ENCODE peak calls at places on chromosomes 2 and 18, in eight cellular contexts. R, H, E, Q, O, A, C and T are unnamed samples.

GRCh38 chr18:22391571-22392359 is 25.9 kb downstream of the CTAGE1 start:
- DNase-seq in R (peak; percentile 90), H (no peak), E (no peak), Q (peak; percentile 77), O (no peak), A (peak; percentile 89), C (no peak), T (peak; percentile 67)

GRCh38 chr18:49321800-49322461 is 138.5 kb downstream of the DYM start:
- DNase-seq in R (peak; percentile 64), H (no peak), E (no peak), Q (no peak), O (no peak), A (no peak), C (no peak), T (no peak)

GRCh38 chr2:188884051-188884450 is 90.1 kb upstream of the COL3A1 start:
- DNase-seq in R (peak; percentile 47), H (no peak), E (no peak), Q (no peak), O (no peak), A (no peak), C (no peak), T (no peak)

GRCh38 chr18:58046794-58047555 is 2.9 kb downstream of the NEDD4L start:
- DNase-seq in R (no peak), H (no peak), E (no peak), Q (no peak), O (no peak), A (peak; percentile 68), C (no peak), T (no peak)

GRCh38 chr2:115609978-115610377 is 1167.5 kb downstream of the DPP10 start:
- DNase-seq in R (no peak), H (no peak), E (no peak), Q (no peak), O (no peak), A (no peak), C (no peak), T (no peak)

GRCh38 chr2:79887747-79888374 is 375.0 kb downstream of the CTNNA2 start:
- DNase-seq in R (peak; percentile 59), H (peak; percentile 59), E (no peak), Q (peak; percentile 16), O (no peak), A (peak; percentile 18), C (peak; percentile 43), T (no peak)

GRCh38 chr2:180520816-180521595 is 459.4 kb upstream of the UBE2E3 start:
- DNase-seq in R (peak; percentile 25), H (no peak), E (no peak), Q (no peak), O (no peak), A (no peak), C (no peak), T (no peak)

GRCh38 chr2:240397924-240398611 is 37.4 kb upstream of the GPC1 start:
- DNase-seq in R (peak; percentile 63), H (peak; percentile 4), E (no peak), Q (no peak), O (peak; percentile 24), A (no peak), C (no peak), T (no peak)

DNA sequence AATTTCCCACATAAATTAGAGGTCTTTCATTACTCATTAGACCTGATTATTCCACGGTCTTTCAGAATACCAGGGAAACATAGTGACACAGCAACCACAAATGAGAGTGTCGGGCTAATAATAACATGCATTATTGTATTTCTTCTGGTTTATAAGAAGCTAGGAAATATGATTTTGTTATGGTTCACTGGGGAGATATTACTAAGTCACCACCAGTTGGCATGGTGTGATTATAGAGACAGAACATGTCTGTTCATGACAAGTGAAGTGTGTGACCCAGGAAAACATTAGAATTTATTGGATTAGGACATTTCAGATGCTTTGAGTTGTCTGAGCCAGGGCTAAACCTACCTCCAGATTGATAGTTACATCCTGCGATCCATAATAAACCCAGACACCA is 494.4 kb downstream of the FBXO15 start:
- DNase-seq in R (no peak), H (no peak), E (no peak), Q (no peak), O (no peak), A (no peak), C (no peak), T (no peak)
- TF ChIP-seq CTCF in R (no peak), H (no peak), E (no peak), Q (no peak), O (no peak), A (no peak), C (no peak), T (no peak)

GRCh38 chr2:237615631-237616249 is 11.6 kb upstream of the LRRFIP1 start:
- DNase-seq in R (no peak), H (no peak), E (no peak), Q (no peak), O (no peak), A (no peak), C (no peak), T (no peak)

GRCh38 chr2:237613679-237614078 is 13.7 kb upstream of the LRRFIP1 start:
- DNase-seq in R (no peak), H (no peak), E (no peak), Q (no peak), O (no peak), A (no peak), C (no peak), T (no peak)

GRCh38 chr2:237612527-237613357 is 14.6 kb upstream of the LRRFIP1 start:
- DNase-seq in R (no peak), H (no peak), E (no peak), Q (no peak), O (no peak), A (no peak), C (no peak), T (no peak)

GRCh38 chr2:237616373-237617304 is 10.7 kb upstream of the LRRFIP1 start:
- DNase-seq in R (peak; percentile 92), H (no peak), E (no peak), Q (no peak), O (no peak), A (no peak), C (no peak), T (no peak)

GRCh38 chr2:237614151-237614720 is 13.2 kb upstream of the LRRFIP1 start:
- DNase-seq in R (no peak), H (no peak), E (no peak), Q (peak; percentile 51), O (no peak), A (no peak), C (no peak), T (no peak)
- TF ChIP-seq CTCF in R (no peak), H (no peak), E (no peak), Q (no peak), O (no peak), A (peak; percentile 33), C (peak; percentile 27), T (no peak)

GRCh38 chr2:20677301-20678176 is 10.6 kb downstream of the GDF7 start:
- DNase-seq in R (no peak), H (peak; percentile 41), E (no peak), Q (no peak), O (no peak), A (no peak), C (no peak), T (no peak)

GRCh38 chr2:20674974-20675679 is 8.2 kb downstream of the GDF7 start:
- DNase-seq in R (peak; percentile 67), H (peak; percentile 37), E (no peak), Q (no peak), O (no peak), A (no peak), C (no peak), T (no peak)

GRCh38 chr2:20674309-20674965 is 7.5 kb downstream of the GDF7 start:
- DNase-seq in R (no peak), H (no peak), E (no peak), Q (no peak), O (no peak), A (no peak), C (no peak), T (no peak)

GRCh38 chr2:20675701-20676352 is 8.9 kb downstream of the GDF7 start:
- DNase-seq in R (no peak), H (no peak), E (no peak), Q (peak; percentile 27), O (no peak), A (no peak), C (no peak), T (no peak)

GRCh38 chr2:20676353-20677215 is 9.6 kb downstream of the GDF7 start:
- DNase-seq in R (no peak), H (no peak), E (no peak), Q (no peak), O (no peak), A (peak; percentile 26), C (no peak), T (no peak)
- TF ChIP-seq CTCF in R (no peak), H (peak; percentile 16), E (no peak), Q (no peak), O (no peak), A (peak; percentile 60), C (no peak), T (no peak)

GRCh38 chr2:237791977-237792727 is 6.4 kb upstream of the RBM44 start:
- DNase-seq in R (peak; percentile 15), H (peak; percentile 27), E (no peak), Q (no peak), O (no peak), A (peak; percentile 10), C (no peak), T (no peak)
- TF ChIP-seq CTCF in R (peak; percentile 31), H (peak; percentile 29), E (no peak), Q (no peak), O (no peak), A (peak; percentile 41), C (peak; percentile 43), T (peak; percentile 16)

DNA sequence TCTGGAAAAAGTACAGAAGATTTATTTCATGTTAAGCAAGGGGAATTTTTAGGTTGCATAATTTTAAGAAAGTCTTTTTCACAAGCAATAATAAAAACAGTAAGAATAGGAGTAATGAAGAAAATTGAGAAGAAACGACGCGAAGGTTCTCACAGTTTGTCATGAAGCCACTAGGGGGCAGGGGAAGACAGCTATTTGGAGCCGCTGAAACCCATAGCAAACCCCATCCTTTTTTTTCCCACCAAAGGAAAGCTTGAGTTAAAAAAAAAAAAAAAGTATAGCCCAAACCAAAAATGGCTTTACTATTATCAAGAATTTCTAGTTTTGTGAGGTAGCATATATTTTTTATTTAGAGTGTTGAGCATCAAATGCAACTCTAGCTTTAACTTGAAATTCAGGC is 300.9 kb downstream of the PHLPP1 start:
- DNase-seq in R (peak; percentile 64), H (peak; percentile 47), E (peak; percentile 43), Q (peak; percentile 62), O (no peak), A (no peak), C (peak; percentile 40), T (peak; percentile 49)
- TF ChIP-seq CTCF in R (peak; percentile 91), H (peak; percentile 82), E (peak; percentile 63), Q (peak; percentile 89), O (peak; percentile 86), A (peak; percentile 88), C (peak; percentile 95), T (peak; percentile 88)

GRCh38 chr2:127526940-127527804 is 883 bp upstream of the IWS1 start:
- DNase-seq in R (no peak), H (no peak), E (no peak), Q (no peak), O (no peak), A (no peak), C (no peak), T (no peak)
- TF ChIP-seq CTCF in R (peak; percentile 35), H (no peak), E (no peak), Q (no peak), O (no peak), A (no peak), C (no peak), T (no peak)